ENCODE peak calls at places on chromosome 2, in five cellular contexts. A is GM12892, W is HepG2, O is body of pancreas, F is A549. K is an unnamed sample.
A peak's percentile ranks its signal among the peaks of the same experiment; 100 is the strongest.

GRCh38 chr2:237966250-237966564 is 607 bp upstream of the UBE2F start:
- DNase-seq in A (no peak), W (no peak), O (no peak), F (no peak), K (no peak)

GRCh38 chr2:48016620-48017019 is 110.3 kb upstream of the FBXO11 start:
- DNase-seq in A (no peak), W (peak; percentile 43), O (no peak), F (peak; percentile 30), K (no peak)

GRCh38 chr2:168716839-168717238 is 85.6 kb upstream of the NOSTRIN start:
- DNase-seq in A (no peak), W (no peak), O (no peak), F (no peak), K (no peak)

GRCh38 chr2:157052685-157053224 is 204.8 kb upstream of the GALNT5 start:
- DNase-seq in A (no peak), W (peak; percentile 91), O (no peak), F (peak; percentile 56), K (peak; percentile 9)

GRCh38 chr2:18440141-18440605 is 120.3 kb downstream of the RDH14 start:
- DNase-seq in A (no peak), W (no peak), O (no peak), F (no peak), K (no peak)

GRCh38 chr2:7089898-7090510 is 172.8 kb downstream of the RNF144A start:
- DNase-seq in A (no peak), W (no peak), O (no peak), F (no peak), K (no peak)

GRCh38 chr2:66445781-66446177 is 10.9 kb downstream of the MEIS1 start:
- DNase-seq in A (no peak), W (no peak), O (no peak), F (no peak), K (no peak)

GRCh38 chr2:75522543-75523312 is 38.0 kb downstream of the EVA1A start:
- DNase-seq in A (no peak), W (peak; percentile 99), O (no peak), F (no peak), K (no peak)

GRCh38 chr2:122755281-122755780 is 999.9 kb downstream of the TSN start:
- DNase-seq in A (no peak), W (no peak), O (no peak), F (no peak), K (no peak)

GRCh38 chr2:96233880-96234316 is 25.3 kb upstream of the STARD7 start:
- DNase-seq in A (no peak), W (no peak), O (no peak), F (no peak), K (no peak)

GRCh38 chr2:112879491-112880041 is 31.4 kb upstream of the IL37 start:
- DNase-seq in A (no peak), W (no peak), O (no peak), F (no peak), K (no peak)

GRCh38 chr2:130342020-130342532 is 621 bp upstream of the IMP4 start:
- DNase-seq in A (peak; percentile 92), W (peak; percentile 96), O (peak; percentile 89), F (peak; percentile 97), K (peak; percentile 91)
- TF ChIP-seq POLR2A in A (peak; percentile 50), W (peak; percentile 89), O (peak; percentile 35), F (peak; percentile 34), K (peak; percentile 27)

DNA sequence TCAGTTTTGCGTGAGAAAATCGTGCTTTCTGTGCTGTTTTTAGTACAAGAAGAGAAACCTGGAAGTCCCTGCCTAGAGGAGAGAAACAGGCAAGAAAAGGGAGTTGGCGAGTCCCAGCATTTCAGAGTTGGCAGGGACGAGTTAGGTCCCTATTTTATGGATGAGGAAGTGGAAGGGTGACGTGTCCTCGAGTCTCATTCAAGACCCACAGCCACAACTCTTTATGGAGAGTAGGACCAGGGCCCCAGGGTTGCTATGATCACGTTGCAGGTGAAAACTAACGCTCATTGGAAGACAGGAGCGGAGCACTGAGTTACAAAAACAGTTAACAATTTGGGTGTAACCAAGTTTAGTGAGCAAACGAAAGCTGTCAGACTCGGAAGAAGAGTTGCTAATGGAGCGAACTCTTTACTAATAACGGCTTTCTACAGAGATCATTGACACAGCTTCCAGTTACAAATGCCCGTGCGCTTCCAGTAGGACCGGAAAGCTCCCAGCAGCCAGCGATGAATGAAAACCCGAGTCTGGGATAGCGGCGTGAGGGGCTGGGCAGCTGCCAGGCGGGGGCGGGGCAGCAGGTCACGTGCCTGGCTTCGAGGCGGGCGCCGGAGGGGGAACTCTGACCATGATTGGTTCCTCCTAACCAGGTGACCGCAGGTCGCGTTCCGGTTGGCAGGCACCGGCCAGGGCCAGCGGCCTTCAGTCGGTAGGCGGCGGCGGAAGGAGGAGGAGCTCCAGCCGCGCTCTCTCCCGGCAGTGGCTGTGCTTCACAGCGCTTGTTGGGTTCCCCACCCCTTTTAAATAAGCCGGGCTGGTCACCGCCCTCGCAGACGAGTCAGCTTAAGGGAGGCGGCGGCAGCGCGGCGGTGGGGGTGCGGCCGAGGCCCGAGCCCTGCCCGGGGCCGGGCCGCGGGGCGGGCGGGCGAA is at the start of gene CCNYL1:
- DNase-seq in A (peak; percentile 99), W (peak; percentile 99), O (peak; percentile 99), F (peak; percentile 99), K (peak; percentile 97)
- TF ChIP-seq POLR2A in A (peak; percentile 81), W (peak; percentile 94), O (peak; percentile 88), F (peak; percentile 41), K (peak; percentile 79)

GRCh38 chr2:136118819-136119716 is 1.1 kb upstream of the CXCR4 start:
- DNase-seq in A (peak; percentile 45), W (no peak), O (no peak), F (no peak), K (no peak)

GRCh38 chr2:136117391-136117841 is 533 bp downstream of the CXCR4 start:
- DNase-seq in A (peak; percentile 29), W (no peak), O (no peak), F (peak; percentile 52), K (no peak)

GRCh38 chr2:136116813-136117390 is 1.0 kb downstream of the CXCR4 start:
- DNase-seq in A (peak; percentile 62), W (no peak), O (no peak), F (peak; percentile 9), K (no peak)

GRCh38 chr2:136119717-136120675 is 2.0 kb upstream of the CXCR4 start:
- DNase-seq in A (no peak), W (no peak), O (no peak), F (no peak), K (no peak)

DNA sequence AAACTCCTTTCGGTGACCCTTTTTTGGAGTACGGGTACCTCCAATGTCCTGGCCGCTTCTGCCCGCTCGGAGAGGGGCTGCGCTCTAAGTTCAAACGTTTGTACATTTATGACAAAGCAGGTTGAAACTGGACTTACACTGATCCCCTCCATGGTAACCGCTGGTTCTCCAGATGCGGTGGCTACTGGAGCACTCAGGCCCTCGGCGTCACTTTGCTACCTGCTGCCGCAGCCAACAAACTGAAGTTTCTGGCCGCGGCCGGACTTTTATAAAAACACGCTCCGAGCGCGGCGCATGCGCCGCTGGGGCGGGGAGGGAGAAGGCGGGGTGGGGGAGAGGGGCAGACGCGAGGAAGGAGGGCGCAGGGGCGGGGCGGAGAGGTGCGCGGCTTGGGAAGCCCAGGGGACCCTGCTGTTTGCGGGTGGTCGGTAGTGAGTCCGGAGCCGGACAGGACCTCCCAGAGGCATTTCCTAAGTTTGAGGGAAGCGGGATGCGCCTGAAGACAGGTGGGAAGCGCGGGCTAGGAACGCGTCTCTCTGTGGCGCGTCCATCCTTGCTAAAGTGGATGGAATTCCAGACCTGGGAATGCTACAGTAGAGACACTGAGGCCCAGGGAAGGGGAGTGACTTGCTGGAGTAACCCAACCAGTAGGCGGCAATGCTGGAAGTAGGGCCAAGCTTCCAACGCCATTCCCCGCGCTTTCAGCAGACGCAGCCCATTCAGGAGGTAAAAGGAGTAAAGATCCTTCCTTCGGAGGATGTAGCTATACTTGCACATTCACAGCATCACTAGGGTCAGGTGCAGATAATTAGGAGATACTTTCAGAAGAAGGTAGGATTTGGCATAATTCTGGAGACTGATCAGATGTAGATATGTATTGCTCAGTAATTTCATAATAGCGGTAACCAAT is at the start of gene CXCR4:
- DNase-seq in A (peak; percentile 75), W (no peak), O (peak; percentile 44), F (peak; percentile 47), K (no peak)
- TF ChIP-seq POLR2A in A (peak; percentile 99), W (no peak), O (no peak), F (no peak), K (no peak)

GRCh38 chr2:173286153-173286809 is 68.4 kb upstream of the CDCA7 start:
- DNase-seq in A (peak; percentile 19), W (no peak), O (no peak), F (peak; percentile 23), K (no peak)

GRCh38 chr2:173290518-173290917 is 64.2 kb upstream of the CDCA7 start:
- DNase-seq in A (no peak), W (no peak), O (no peak), F (no peak), K (no peak)

GRCh38 chr2:173288561-173288960 is 66.1 kb upstream of the CDCA7 start:
- DNase-seq in A (no peak), W (no peak), O (no peak), F (peak; percentile 41), K (peak; percentile 20)

GRCh38 chr2:173290046-173290445 is 64.6 kb upstream of the CDCA7 start:
- DNase-seq in A (no peak), W (no peak), O (no peak), F (no peak), K (no peak)

DNA sequence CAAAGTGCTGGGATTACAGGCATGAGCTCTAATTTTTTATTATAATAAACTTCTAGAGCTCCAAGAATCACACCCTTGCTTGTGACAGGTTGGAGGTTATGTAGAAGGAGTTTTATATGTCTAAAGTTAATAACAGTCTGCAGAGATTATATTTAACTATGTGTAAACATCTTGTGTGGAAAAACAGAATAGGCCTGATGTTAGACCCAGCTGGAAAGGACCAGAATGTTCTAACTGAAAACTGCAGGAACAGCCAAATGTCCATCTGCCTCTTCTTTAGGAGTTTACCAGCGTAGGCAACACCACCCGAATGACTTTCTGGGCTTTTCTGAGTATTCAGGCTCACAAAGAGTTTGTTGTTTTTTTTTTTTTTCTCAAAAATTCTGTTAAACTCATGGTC is 67.1 kb upstream of the CDCA7 start:
- DNase-seq in A (no peak), W (no peak), O (no peak), F (no peak), K (no peak)
- TF ChIP-seq POLR2A in A (no peak), W (no peak), O (no peak), F (no peak), K (no peak)